ENCODE peak calls at places on chromosomes 13 and 19, in nine cellular contexts. K is heart right ventricle, A is endothelial cell of umbilical vein, J is lower lobe of right lung, S is psoas muscle, H is fibroblast of lung, O is aorta, U is cardiac muscle cell, V is choroid plexus epithelial cell. T is an unnamed sample.

GRCh38 chr19:33661336-33661735 is 39.6 kb downstream of the CHST8 start:
- DNase-seq in K (no peak), A (no peak), J (no peak), S (no peak), H (no peak), O (no peak), U (no peak), V (no peak), T (no peak)

GRCh38 chr13:98761126-98761978 is 8.9 kb upstream of the SLC15A1 start:
- DNase-seq in K (no peak), A (no peak), J (no peak), S (no peak), H (peak; percentile 85), O (no peak), U (peak; percentile 84), V (peak; percentile 87), T (peak; percentile 70)

GRCh38 chr19:10520652-10521318 is 3.5 kb upstream of the S1PR5 start:
- DNase-seq in K (no peak), A (no peak), J (no peak), S (no peak), H (no peak), O (no peak), U (no peak), V (no peak), T (no peak)

GRCh38 chr19:18152444-18152816 is 533 bp upstream of the PIK3R2 start:
- DNase-seq in K (peak; percentile 97), A (peak; percentile 97), J (peak; percentile 97), S (peak; percentile 97), H (peak; percentile 98), O (peak; percentile 99), U (peak; percentile 98), V (peak; percentile 99), T (peak; percentile 97)

GRCh38 chr13:45807520-45808099 is 43.9 kb downstream of the SIAH3 start:
- DNase-seq in K (peak; percentile 29), A (peak; percentile 63), J (no peak), S (no peak), H (peak; percentile 62), O (no peak), U (peak; percentile 56), V (peak; percentile 66), T (peak; percentile 46)

GRCh38 chr13:95921485-95921884 is 131.7 kb downstream of the UGGT2 start:
- DNase-seq in K (no peak), A (no peak), J (no peak), S (no peak), H (no peak), O (no peak), U (no peak), V (peak; percentile 17), T (no peak)

GRCh38 chr19:45467456-45468158 is at the start of gene FOSB:
- DNase-seq in K (peak; percentile 96), A (peak; percentile 91), J (peak; percentile 97), S (peak; percentile 97), H (peak; percentile 95), O (peak; percentile 96), U (peak; percentile 96), V (peak; percentile 96), T (peak; percentile 96)

GRCh38 chr13:45292176-45292575 is 48.8 kb downstream of the TPT1 start:
- DNase-seq in K (no peak), A (no peak), J (no peak), S (no peak), H (no peak), O (no peak), U (no peak), V (no peak), T (no peak)

GRCh38 chr19:3708207-3708931 is at the start of gene TJP3:
- DNase-seq in K (no peak), A (no peak), J (peak; percentile 87), S (peak; percentile 67), H (no peak), O (no peak), U (peak; percentile 25), V (no peak), T (no peak)

GRCh38 chr19:27922970-27923369 is 1290.0 kb downstream of the UQCRFS1 start:
- DNase-seq in K (no peak), A (no peak), J (no peak), S (no peak), H (no peak), O (no peak), U (no peak), V (no peak), T (no peak)

GRCh38 chr13:96581741-96582140 is 412.5 kb downstream of the OXGR1 start:
- DNase-seq in K (no peak), A (no peak), J (no peak), S (no peak), H (no peak), O (no peak), U (no peak), V (no peak), T (peak; percentile 2)

GRCh38 chr13:109412232-109412935 is 374.0 kb downstream of the IRS2 start:
- DNase-seq in K (peak; percentile 57), A (peak; percentile 5), J (peak; percentile 55), S (no peak), H (peak; percentile 36), O (peak; percentile 57), U (peak; percentile 72), V (peak; percentile 81), T (no peak)

GRCh38 chr19:1776606-1777147 is 23.4 kb downstream of the ONECUT3 start:
- DNase-seq in K (no peak), A (no peak), J (no peak), S (no peak), H (no peak), O (no peak), U (no peak), V (no peak), T (no peak)

GRCh38 chr19:1773173-1773572 is 19.9 kb downstream of the ONECUT3 start:
- DNase-seq in K (no peak), A (no peak), J (no peak), S (no peak), H (no peak), O (no peak), U (no peak), V (peak; percentile 28), T (no peak)

GRCh38 chr19:1775951-1776605 is 22.8 kb downstream of the ONECUT3 start:
- DNase-seq in K (no peak), A (no peak), J (no peak), S (no peak), H (no peak), O (no peak), U (no peak), V (no peak), T (no peak)

GRCh38 chr19:1777149-1777548 is 23.8 kb downstream of the ONECUT3 start:
- DNase-seq in K (no peak), A (no peak), J (no peak), S (no peak), H (no peak), O (no peak), U (no peak), V (no peak), T (no peak)

DNA sequence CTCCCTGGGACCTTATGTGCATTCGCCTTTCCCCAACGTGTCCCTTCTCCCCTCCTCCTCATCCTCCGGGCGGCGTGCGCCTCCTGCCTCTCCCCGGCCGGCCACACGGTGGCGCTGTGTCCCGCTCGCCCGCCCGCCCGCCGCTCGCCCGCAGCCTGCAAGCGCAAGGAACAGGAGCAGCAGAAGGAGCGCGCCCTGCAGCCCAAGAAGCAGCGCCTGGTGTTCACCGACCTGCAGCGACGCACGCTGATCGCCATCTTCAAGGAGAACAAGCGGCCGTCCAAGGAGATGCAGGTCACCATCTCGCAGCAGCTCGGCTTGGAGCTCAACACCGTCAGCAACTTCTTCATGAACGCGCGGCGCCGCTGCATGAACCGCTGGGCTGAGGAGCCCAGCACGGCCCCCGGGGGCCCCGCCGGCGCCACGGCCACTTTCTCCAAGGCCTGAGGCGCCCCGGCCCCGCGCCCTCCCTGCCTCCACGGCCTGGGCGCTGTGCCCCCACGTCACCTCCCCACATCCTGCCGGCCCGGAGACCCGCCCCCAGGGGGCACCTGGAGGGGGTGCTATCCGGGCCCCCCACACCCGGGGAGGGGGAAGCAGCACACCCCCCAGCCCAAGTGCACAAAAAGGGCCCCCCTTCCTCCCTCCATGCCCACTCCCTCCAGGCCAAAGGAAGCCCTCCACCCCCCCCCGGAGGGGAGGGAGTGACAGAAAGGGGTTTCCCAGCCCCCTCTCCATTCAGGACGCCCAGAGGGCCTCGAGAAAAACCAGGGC is 21.9 kb downstream of the ONECUT3 start:
- DNase-seq in K (no peak), A (no peak), J (no peak), S (no peak), H (no peak), O (no peak), U (peak; percentile 45), V (peak; percentile 22), T (no peak)
- H3K4me3 ChIP-seq in K (no peak overlapping the region), A (no peak overlapping the region), J (no peak overlapping the region), S (no peak overlapping the region), H (no peak overlapping the region), O (no peak overlapping the region), U (no peak overlapping the region), V (no peak overlapping the region), T (no peak overlapping the region)

GRCh38 chr13:108270442-108270841 is 924 bp downstream of the TNFSF13B start:
- DNase-seq in K (no peak), A (no peak), J (no peak), S (no peak), H (no peak), O (no peak), U (peak; percentile 18), V (no peak), T (peak; percentile 23)
- H3K4me3 ChIP-seq in K (peak overlapping the region; percentile 41), A (no peak overlapping the region), J (peak overlapping the region; percentile 55), S (peak overlapping the region; percentile 62), H (peak overlapping the region; percentile 41), O (no peak overlapping the region), U (no peak overlapping the region), V (peak overlapping the region; percentile 66), T (peak overlapping the region; percentile 64)

DNA sequence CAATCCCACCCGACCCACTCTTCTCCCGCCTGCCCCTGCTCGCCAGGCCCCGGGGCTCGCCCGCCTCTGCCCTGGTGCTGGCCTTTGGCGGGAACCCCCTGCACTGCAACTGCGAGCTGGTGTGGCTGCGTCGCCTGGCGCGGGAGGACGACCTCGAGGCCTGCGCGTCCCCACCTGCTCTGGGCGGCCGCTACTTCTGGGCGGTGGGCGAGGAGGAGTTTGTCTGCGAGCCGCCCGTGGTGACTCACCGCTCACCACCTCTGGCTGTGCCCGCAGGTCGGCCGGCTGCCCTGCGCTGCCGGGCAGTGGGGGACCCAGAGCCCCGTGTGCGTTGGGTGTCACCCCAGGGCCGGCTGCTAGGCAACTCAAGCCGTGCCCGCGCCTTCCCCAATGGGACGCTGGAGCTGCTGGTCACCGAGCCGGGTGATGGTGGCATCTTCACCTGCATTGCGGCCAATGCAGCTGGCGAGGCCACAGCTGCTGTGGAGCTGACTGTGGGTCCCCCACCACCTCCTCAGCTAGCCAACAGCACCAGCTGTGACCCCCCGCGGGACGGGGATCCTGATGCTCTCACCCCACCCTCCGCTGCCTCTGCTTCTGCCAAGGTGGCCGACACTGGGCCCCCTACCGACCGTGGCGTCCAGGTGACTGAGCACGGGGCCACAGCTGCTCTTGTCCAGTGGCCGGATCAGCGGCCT is 4.1 kb downstream of the LRFN3 start:
- DNase-seq in K (no peak), A (no peak), J (no peak), S (no peak), H (no peak), O (no peak), U (no peak), V (no peak), T (no peak)
- H3K4me3 ChIP-seq in K (no peak overlapping the region), A (no peak overlapping the region), J (no peak overlapping the region), S (no peak overlapping the region), H (no peak overlapping the region), O (no peak overlapping the region), U (no peak overlapping the region), V (no peak overlapping the region), T (no peak overlapping the region)

DNA sequence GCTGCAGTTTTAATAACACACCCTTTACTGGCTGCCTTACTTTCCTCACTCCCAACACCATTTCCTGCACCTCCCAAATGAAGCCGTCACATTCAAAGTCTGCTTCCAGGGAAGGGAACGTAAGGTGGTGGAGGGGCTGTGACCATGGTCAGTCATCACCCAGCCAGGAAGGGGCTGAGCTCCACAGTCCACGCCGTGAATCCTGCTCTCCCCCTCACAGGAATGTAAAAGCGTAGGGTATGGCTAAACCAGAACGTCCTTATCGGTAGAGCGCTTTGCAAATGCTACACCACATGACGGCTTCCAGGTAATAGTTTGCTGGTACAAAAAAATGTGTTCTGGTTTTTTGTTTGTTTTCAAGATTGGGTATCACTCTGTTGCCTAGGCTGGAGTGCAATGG is 7.0 kb downstream of the NUMBL start:
- DNase-seq in K (no peak), A (no peak), J (no peak), S (no peak), H (no peak), O (no peak), U (no peak), V (no peak), T (no peak)
- H3K4me3 ChIP-seq in K (no peak overlapping the region), A (no peak overlapping the region), J (no peak overlapping the region), S (no peak overlapping the region), H (no peak overlapping the region), O (no peak overlapping the region), U (no peak overlapping the region), V (no peak overlapping the region), T (no peak overlapping the region)

T was measured in fibroblast of the aortic adventitia.